ENCODE peak calls at places on chromosomes 5 and 9, in eight cellular contexts. One of them, this sample, is unnamed.

GRCh38 chr9:79256691-79257213 is 315.0 kb upstream of the TLE4 start:
- DNase-seq in mammary epithelial cell: peak
- DNase-seq in GM13977: no peak
- DNase-seq in ascending aorta: no peak
- DNase-seq in LNCaP clone FGC: no peak
- DNase-seq in Calu3: no peak
- DNase-seq in heart right ventricle: no peak
- DNase-seq in GM23338: peak
- DNase-seq in this sample: no peak

GRCh38 chr5:123722451-123722850 is 210.5 kb downstream of the CSNK1G3 start:
- DNase-seq in Calu3: no peak
- DNase-seq in LNCaP clone FGC: no peak
- DNase-seq in ascending aorta: no peak
- DNase-seq in heart right ventricle: no peak
- DNase-seq in GM23338: no peak
- DNase-seq in GM13977: no peak
- DNase-seq in mammary epithelial cell: no peak
- DNase-seq in this sample: no peak

GRCh38 chr5:150567031-150567680 is 59.2 kb downstream of the NDST1 start:
- DNase-seq in Calu3: no peak
- DNase-seq in LNCaP clone FGC: no peak
- DNase-seq in GM13977: no peak
- DNase-seq in GM23338: no peak
- DNase-seq in mammary epithelial cell: peak
- DNase-seq in heart right ventricle: no peak
- DNase-seq in ascending aorta: no peak
- DNase-seq in this sample: no peak

GRCh38 chr5:108726446-108727091 is 21.1 kb upstream of the FER start:
- DNase-seq in mammary epithelial cell: peak
- DNase-seq in GM13977: no peak
- DNase-seq in ascending aorta: no peak
- DNase-seq in Calu3: no peak
- DNase-seq in GM23338: no peak
- DNase-seq in LNCaP clone FGC: no peak
- DNase-seq in heart right ventricle: no peak
- DNase-seq in this sample: no peak

GRCh38 chr5:130198927-130199326 is 294.7 kb downstream of the CHSY3 start:
- DNase-seq in GM13977: peak
- DNase-seq in ascending aorta: no peak
- DNase-seq in GM23338: peak
- DNase-seq in heart right ventricle: no peak
- DNase-seq in LNCaP clone FGC: peak
- DNase-seq in Calu3: no peak
- DNase-seq in mammary epithelial cell: no peak
- DNase-seq in this sample: peak

GRCh38 chr5:2574155-2574554 is 177.3 kb downstream of the IRX2 start:
- DNase-seq in ascending aorta: no peak
- DNase-seq in LNCaP clone FGC: no peak
- DNase-seq in Calu3: no peak
- DNase-seq in GM13977: no peak
- DNase-seq in GM23338: no peak
- DNase-seq in heart right ventricle: no peak
- DNase-seq in mammary epithelial cell: no peak
- DNase-seq in this sample: no peak

GRCh38 chr9:108634164-108634563 is 221.6 kb downstream of the ACTL7B start:
- DNase-seq in LNCaP clone FGC: no peak
- DNase-seq in mammary epithelial cell: peak
- DNase-seq in heart right ventricle: no peak
- DNase-seq in Calu3: peak
- DNase-seq in GM23338: no peak
- DNase-seq in ascending aorta: no peak
- DNase-seq in GM13977: no peak
- DNase-seq in this sample: no peak

GRCh38 chr5:176632777-176633176 is 2.3 kb downstream of the EIF4E1B start:
- DNase-seq in LNCaP clone FGC: no peak
- DNase-seq in ascending aorta: no peak
- DNase-seq in GM23338: no peak
- DNase-seq in GM13977: no peak
- DNase-seq in Calu3: no peak
- DNase-seq in heart right ventricle: no peak
- DNase-seq in mammary epithelial cell: no peak
- DNase-seq in this sample: no peak

GRCh38 chr5:113170707-113171106 is 194.1 kb downstream of the DCP2 start:
- DNase-seq in heart right ventricle: no peak
- DNase-seq in ascending aorta: no peak
- DNase-seq in Calu3: no peak
- DNase-seq in LNCaP clone FGC: no peak
- DNase-seq in GM23338: no peak
- DNase-seq in mammary epithelial cell: no peak
- DNase-seq in GM13977: no peak
- DNase-seq in this sample: no peak

GRCh38 chr5:160133918-160134304 is 14.7 kb upstream of the PWWP2A start:
- DNase-seq in GM23338: peak
- DNase-seq in GM13977: no peak
- DNase-seq in mammary epithelial cell: no peak
- DNase-seq in heart right ventricle: no peak
- DNase-seq in Calu3: no peak
- DNase-seq in LNCaP clone FGC: no peak
- DNase-seq in ascending aorta: no peak
- DNase-seq in this sample: no peak

GRCh38 chr5:123051206-123051605 is 14.7 kb upstream of the PPIC start:
- DNase-seq in ascending aorta: no peak
- DNase-seq in GM23338: no peak
- DNase-seq in heart right ventricle: no peak
- DNase-seq in GM13977: no peak
- DNase-seq in mammary epithelial cell: peak
- DNase-seq in Calu3: no peak
- DNase-seq in LNCaP clone FGC: no peak
- DNase-seq in this sample: no peak

GRCh38 chr5:43514471-43514815 is 505 bp downstream of the C5orf34 start:
- DNase-seq in LNCaP clone FGC: no peak
- DNase-seq in mammary epithelial cell: peak
- DNase-seq in ascending aorta: no peak
- DNase-seq in GM13977: no peak
- DNase-seq in GM23338: peak
- DNase-seq in Calu3: no peak
- DNase-seq in heart right ventricle: no peak
- DNase-seq in this sample: no peak

GRCh38 chr5:50953290-50953689 is 286.9 kb downstream of the PARP8 start:
- DNase-seq in mammary epithelial cell: no peak
- DNase-seq in GM13977: no peak
- DNase-seq in GM23338: no peak
- DNase-seq in LNCaP clone FGC: no peak
- DNase-seq in ascending aorta: no peak
- DNase-seq in Calu3: no peak
- DNase-seq in heart right ventricle: no peak
- DNase-seq in this sample: no peak

GRCh38 chr5:17315710-17316221 is 98.3 kb downstream of the BASP1 start:
- DNase-seq in GM23338: no peak
- DNase-seq in Calu3: no peak
- DNase-seq in heart right ventricle: no peak
- DNase-seq in GM13977: no peak
- DNase-seq in mammary epithelial cell: peak
- DNase-seq in ascending aorta: no peak
- DNase-seq in LNCaP clone FGC: no peak
- DNase-seq in this sample: no peak

GRCh38 chr5:143698534-143698933 is 113.4 kb upstream of the HMHB1 start:
- DNase-seq in LNCaP clone FGC: no peak
- DNase-seq in heart right ventricle: no peak
- DNase-seq in Calu3: no peak
- DNase-seq in GM23338: no peak
- DNase-seq in GM13977: no peak
- DNase-seq in ascending aorta: no peak
- DNase-seq in mammary epithelial cell: no peak
- DNase-seq in this sample: no peak

GRCh38 chr5:24232929-24233328 is 411.8 kb downstream of the CDH10 start:
- DNase-seq in heart right ventricle: no peak
- DNase-seq in ascending aorta: no peak
- DNase-seq in LNCaP clone FGC: no peak
- DNase-seq in mammary epithelial cell: no peak
- DNase-seq in GM13977: no peak
- DNase-seq in GM23338: no peak
- DNase-seq in Calu3: no peak
- DNase-seq in this sample: no peak

GRCh38 chr5:41539454-41539853 is 29.1 kb upstream of the PLCXD3 start:
- DNase-seq in ascending aorta: no peak
- DNase-seq in GM23338: no peak
- DNase-seq in LNCaP clone FGC: no peak
- DNase-seq in Calu3: no peak
- DNase-seq in GM13977: no peak
- DNase-seq in heart right ventricle: no peak
- DNase-seq in mammary epithelial cell: no peak
- DNase-seq in this sample: no peak

GRCh38 chr9:31124389-31124788 is 1260.1 kb upstream of the ACO1 start:
- DNase-seq in mammary epithelial cell: no peak
- DNase-seq in GM23338: no peak
- DNase-seq in Calu3: no peak
- DNase-seq in ascending aorta: no peak
- DNase-seq in heart right ventricle: no peak
- DNase-seq in GM13977: no peak
- DNase-seq in LNCaP clone FGC: no peak
- DNase-seq in this sample: no peak

DNA sequence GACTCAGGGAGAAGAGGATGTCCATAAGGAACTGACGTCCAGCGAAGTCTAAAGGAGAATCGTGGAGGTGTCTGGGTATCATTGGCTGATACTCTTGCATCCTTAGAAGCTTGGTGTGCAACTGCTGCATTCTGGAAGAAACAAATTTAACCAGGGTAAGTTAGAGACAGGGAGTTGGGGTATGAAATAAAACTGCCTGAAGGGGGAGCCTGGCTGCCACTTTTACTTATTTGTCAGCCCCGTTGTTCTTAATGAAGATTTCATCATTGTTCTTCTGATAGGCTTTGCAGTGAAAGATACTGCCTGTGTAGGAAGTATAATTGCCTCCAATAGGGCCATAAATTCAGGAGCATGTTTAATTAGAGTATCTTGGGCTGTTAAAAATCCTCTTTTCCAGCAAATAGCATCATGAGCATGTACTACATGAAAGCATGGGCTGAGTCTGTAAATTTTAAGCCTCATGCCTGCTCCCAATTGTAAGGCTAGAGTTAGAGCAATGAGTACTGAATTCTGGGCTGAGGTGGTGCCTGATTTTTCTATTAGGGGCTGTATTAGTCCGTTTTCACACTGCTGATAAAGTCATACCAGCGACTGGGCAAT is 1264.5 kb upstream of the ACO1 start:
- DNase-seq in ascending aorta: no peak
- DNase-seq in GM23338: peak
- DNase-seq in LNCaP clone FGC: no peak
- DNase-seq in mammary epithelial cell: peak
- DNase-seq in heart right ventricle: no peak
- DNase-seq in GM13977: peak
- DNase-seq in Calu3: peak
- DNase-seq in this sample: peak
- TF ChIP-seq CTCF in ascending aorta: peak
- TF ChIP-seq CTCF in GM23338: peak
- TF ChIP-seq CTCF in LNCaP clone FGC: peak
- TF ChIP-seq CTCF in mammary epithelial cell: peak
- TF ChIP-seq CTCF in heart right ventricle: peak
- TF ChIP-seq CTCF in GM13977: peak
- TF ChIP-seq CTCF in Calu3: peak
- TF ChIP-seq CTCF in this sample: peak

DNA sequence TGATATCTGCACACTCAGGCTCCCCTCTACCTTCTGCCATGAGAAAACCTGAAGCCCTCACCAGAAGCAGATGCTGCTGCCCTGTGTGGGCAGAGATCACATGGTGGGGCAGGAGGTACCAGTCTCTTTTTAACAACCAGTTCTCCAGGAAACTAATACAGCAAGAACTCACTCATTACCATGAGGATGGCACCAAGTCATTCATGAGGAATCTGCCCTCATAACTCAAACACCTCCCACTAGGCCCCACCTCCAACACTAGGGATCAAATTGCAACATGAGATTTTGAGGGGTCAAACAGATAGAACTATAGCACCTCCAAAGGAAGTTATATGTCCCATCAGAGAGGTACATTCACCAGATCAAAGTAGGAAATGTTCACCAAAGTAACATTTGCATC is 136.3 kb upstream of the SHB start:
- DNase-seq in GM23338: no peak
- DNase-seq in ascending aorta: no peak
- DNase-seq in GM13977: no peak
- DNase-seq in LNCaP clone FGC: no peak
- DNase-seq in Calu3: no peak
- DNase-seq in heart right ventricle: no peak
- DNase-seq in mammary epithelial cell: peak
- DNase-seq in this sample: no peak
- TF ChIP-seq CTCF in GM23338: no peak
- TF ChIP-seq CTCF in ascending aorta: no peak
- TF ChIP-seq CTCF in GM13977: no peak
- TF ChIP-seq CTCF in LNCaP clone FGC: no peak
- TF ChIP-seq CTCF in Calu3: no peak
- TF ChIP-seq CTCF in heart right ventricle: no peak
- TF ChIP-seq CTCF in mammary epithelial cell: no peak
- TF ChIP-seq CTCF in this sample: no peak

DNA sequence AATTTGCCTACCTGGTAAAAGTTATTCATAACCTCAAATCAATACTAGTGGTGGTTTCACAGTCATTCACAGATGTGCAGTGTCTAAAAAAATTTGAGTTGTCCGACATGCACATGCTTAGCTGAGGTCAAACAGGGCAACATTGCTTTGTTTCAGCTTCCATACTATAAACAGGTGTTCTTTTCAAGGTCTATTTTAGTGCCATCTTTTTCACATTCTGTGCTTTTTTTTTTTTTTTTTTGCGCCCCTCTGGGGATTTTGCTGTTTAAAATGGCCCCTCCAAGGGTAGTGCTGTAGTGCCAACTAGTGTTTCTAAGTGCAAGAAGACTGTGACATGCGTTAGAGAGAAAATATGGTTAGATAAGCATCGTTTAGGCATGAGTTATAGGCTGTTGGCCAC is 14.5 kb downstream of the PHAX start:
- DNase-seq in mammary epithelial cell: no peak
- DNase-seq in GM13977: peak
- DNase-seq in LNCaP clone FGC: no peak
- DNase-seq in ascending aorta: no peak
- DNase-seq in heart right ventricle: no peak
- DNase-seq in GM23338: no peak
- DNase-seq in Calu3: no peak
- DNase-seq in this sample: peak
- TF ChIP-seq CTCF in mammary epithelial cell: no peak
- TF ChIP-seq CTCF in GM13977: peak
- TF ChIP-seq CTCF in LNCaP clone FGC: no peak
- TF ChIP-seq CTCF in ascending aorta: no peak
- TF ChIP-seq CTCF in heart right ventricle: no peak
- TF ChIP-seq CTCF in GM23338: no peak
- TF ChIP-seq CTCF in Calu3: no peak
- TF ChIP-seq CTCF in this sample: peak

DNA sequence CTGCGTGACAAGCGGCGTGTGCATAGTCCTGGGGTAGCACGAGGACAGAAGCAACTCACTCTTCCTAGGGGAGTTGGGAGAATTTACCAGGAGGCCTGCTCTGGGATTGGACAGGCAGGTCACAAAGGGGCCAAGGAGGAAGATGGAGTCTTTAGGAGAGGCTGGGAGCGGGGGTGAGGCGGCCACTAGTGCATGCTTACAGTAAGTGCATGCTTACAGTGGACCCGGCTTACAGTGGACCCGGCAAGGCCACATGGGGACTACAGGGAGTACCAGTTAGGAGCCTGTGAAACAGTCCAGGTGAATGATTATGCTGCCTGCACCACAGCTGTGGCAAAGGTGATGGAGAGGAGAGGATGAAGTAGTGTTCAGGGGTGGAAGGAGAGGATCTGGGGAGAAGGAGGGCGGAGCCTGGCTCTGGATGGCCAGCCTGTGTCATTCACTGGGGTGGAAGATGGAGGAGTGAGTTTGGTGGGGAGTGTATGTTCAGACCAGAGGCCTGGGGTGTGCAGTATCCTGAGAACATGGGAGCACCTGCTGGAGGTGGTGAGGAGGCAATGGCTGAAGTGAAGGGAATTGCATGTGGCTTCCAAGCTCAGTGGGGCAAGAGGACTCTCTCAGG is 78.7 kb downstream of the CRB2 start:
- DNase-seq in Calu3: peak
- DNase-seq in heart right ventricle: no peak
- DNase-seq in mammary epithelial cell: no peak
- DNase-seq in GM13977: no peak
- DNase-seq in LNCaP clone FGC: no peak
- DNase-seq in ascending aorta: no peak
- DNase-seq in GM23338: peak
- DNase-seq in this sample: no peak
- TF ChIP-seq CTCF in Calu3: no peak
- TF ChIP-seq CTCF in heart right ventricle: no peak
- TF ChIP-seq CTCF in mammary epithelial cell: no peak
- TF ChIP-seq CTCF in GM13977: no peak
- TF ChIP-seq CTCF in LNCaP clone FGC: peak
- TF ChIP-seq CTCF in ascending aorta: no peak
- TF ChIP-seq CTCF in GM23338: peak
- TF ChIP-seq CTCF in this sample: no peak

This sample was measured in GM13976.